ENCODE peak calls at places on chromosomes 2 and 18, in nine cellular contexts. I is AG09309, F is ovary, E is GM12865, U is fibroblast of the aortic adventitia, G is BJ, Z is HCT116, H is cardiac fibroblast, L is nephron progenitor cell. N is an unnamed sample.

GRCh38 chr2:46298522-46299351 is 1.5 kb downstream of the EPAS1 start:
- DNase-seq in I (no peak), F (peak), E (no peak), U (peak), G (no peak), Z (no peak), H (peak), L (peak), N (no peak)

GRCh38 chr2:73901143-73901542 is 8.3 kb downstream of the ACTG2 start:
- DNase-seq in I (no peak), F (no peak), E (no peak), U (no peak), G (no peak), Z (no peak), H (no peak), L (no peak), N (no peak)

GRCh38 chr18:27242392-27243047 is 57.4 kb upstream of the CHST9 start:
- DNase-seq in I (no peak), F (no peak), E (no peak), U (no peak), G (no peak), Z (no peak), H (no peak), L (no peak), N (no peak)

GRCh38 chr18:35968278-35968880 is 4.1 kb upstream of the RMP24 start:
- DNase-seq in I (no peak), F (no peak), E (no peak), U (no peak), G (no peak), Z (no peak), H (no peak), L (no peak), N (no peak)

GRCh38 chr2:886072-887022 is 64.3 kb upstream of the SNTG2 start:
- DNase-seq in I (no peak), F (no peak), E (no peak), U (no peak), G (no peak), Z (no peak), H (no peak), L (no peak), N (no peak)

GRCh38 chr2:60549250-60550150 is 4.0 kb downstream of the BCL11A start:
- DNase-seq in I (no peak), F (peak), E (peak), U (no peak), G (no peak), Z (no peak), H (no peak), L (peak), N (no peak)

GRCh38 chr2:33598472-33599174 is 476 bp downstream of the FAM98A start:
- DNase-seq in I (no peak), F (peak), E (peak), U (peak), G (no peak), Z (no peak), H (peak), L (peak), N (no peak)

GRCh38 chr18:34595673-34596072 is 114.4 kb upstream of the DTNA start:
- DNase-seq in I (no peak), F (no peak), E (peak), U (peak), G (no peak), Z (peak), H (peak), L (peak), N (no peak)

GRCh38 chr2:127628767-127629614 is 17.0 kb upstream of the GPR17 start:
- DNase-seq in I (no peak), F (no peak), E (no peak), U (no peak), G (no peak), Z (no peak), H (no peak), L (no peak), N (no peak)

GRCh38 chr2:176744156-176744555 is 468.4 kb upstream of the HNRNPA3 start:
- DNase-seq in I (no peak), F (no peak), E (no peak), U (no peak), G (no peak), Z (no peak), H (no peak), L (no peak), N (no peak)
- TF ChIP-seq CTCF in I (no peak), F (no peak), E (no peak), U (no peak), G (no peak), Z (no peak), H (no peak), L (no peak), N (no peak)

GRCh38 chr2:50476174-50476573 is 555.8 kb downstream of the NRXN1 start:
- DNase-seq in I (no peak), F (no peak), E (no peak), U (no peak), G (no peak), Z (no peak), H (no peak), L (no peak), N (no peak)
- TF ChIP-seq CTCF in I (no peak), F (no peak), E (peak), U (no peak), G (no peak), Z (peak), H (no peak), L (no peak), N (no peak)

DNA sequence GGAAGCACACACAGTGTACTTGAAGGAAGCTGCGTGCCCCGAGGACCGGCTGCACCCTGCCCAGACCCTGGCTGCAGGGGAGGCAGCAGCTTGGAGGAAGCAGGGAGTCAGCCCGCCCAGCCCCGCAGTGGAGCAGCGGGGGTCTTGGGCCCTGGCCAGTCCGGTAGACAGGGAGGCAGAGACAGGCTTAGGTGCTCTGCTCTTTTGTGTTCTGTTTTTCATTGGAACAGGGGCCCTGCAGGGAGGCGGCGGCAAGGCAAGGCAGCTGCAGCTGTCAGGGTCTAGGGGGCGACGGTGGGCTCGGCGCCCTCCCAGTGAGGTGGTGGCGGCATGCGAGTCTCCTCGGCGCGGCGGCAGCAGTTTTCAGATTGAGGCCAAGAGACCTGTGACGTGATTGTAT is 53.3 kb upstream of the TFCP2L1 start:
- DNase-seq in I (no peak), F (no peak), E (no peak), U (no peak), G (no peak), Z (no peak), H (no peak), L (no peak), N (no peak)
- TF ChIP-seq CTCF in I (no peak), F (no peak), E (no peak), U (no peak), G (no peak), Z (no peak), H (no peak), L (no peak), N (no peak)

DNA sequence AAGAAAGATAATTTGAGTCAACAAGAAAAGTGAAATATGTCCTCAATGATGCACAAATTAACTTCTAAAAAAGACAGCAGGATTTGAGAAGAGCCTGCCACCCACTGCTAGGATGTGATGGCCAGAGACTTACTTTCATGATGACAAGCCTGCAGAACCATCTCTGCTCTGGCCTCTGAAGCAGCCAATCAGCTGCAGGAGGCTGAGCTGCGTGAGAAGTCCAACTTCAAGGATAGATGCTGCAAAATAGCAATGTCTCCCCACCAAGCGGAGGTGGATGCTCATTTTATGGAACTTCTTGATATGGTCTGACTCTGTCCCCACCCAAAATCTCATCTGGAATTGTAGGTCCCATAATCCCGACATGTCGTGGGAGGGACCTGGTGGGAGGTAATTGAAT is 53.1 kb downstream of the CYRIA start:
- DNase-seq in I (no peak), F (no peak), E (no peak), U (no peak), G (no peak), Z (no peak), H (no peak), L (no peak), N (no peak)
- TF ChIP-seq CTCF in I (no peak), F (no peak), E (no peak), U (no peak), G (no peak), Z (no peak), H (no peak), L (no peak), N (no peak)

GRCh38 chr2:151849413-151850010 is 21.3 kb upstream of the ARL5A start:
- DNase-seq in I (no peak), F (no peak), E (no peak), U (no peak), G (no peak), Z (no peak), H (no peak), L (no peak), N (no peak)
- TF ChIP-seq CTCF in I (no peak), F (no peak), E (no peak), U (no peak), G (no peak), Z (no peak), H (no peak), L (no peak), N (no peak)

GRCh38 chr2:241185961-241186360 is 2.5 kb upstream of the ANO7 start:
- DNase-seq in I (no peak), F (no peak), E (no peak), U (no peak), G (no peak), Z (no peak), H (no peak), L (no peak), N (no peak)
- TF ChIP-seq CTCF in I (no peak), F (no peak), E (no peak), U (no peak), G (no peak), Z (no peak), H (no peak), L (no peak), N (no peak)

GRCh38 chr2:40332096-40332826 is 119.6 kb downstream of the SLC8A1 start:
- DNase-seq in I (no peak), F (no peak), E (no peak), U (peak), G (no peak), Z (no peak), H (peak), L (no peak), N (no peak)
- TF ChIP-seq CTCF in I (no peak), F (no peak), E (no peak), U (no peak), G (no peak), Z (no peak), H (no peak), L (no peak), N (no peak)

DNA sequence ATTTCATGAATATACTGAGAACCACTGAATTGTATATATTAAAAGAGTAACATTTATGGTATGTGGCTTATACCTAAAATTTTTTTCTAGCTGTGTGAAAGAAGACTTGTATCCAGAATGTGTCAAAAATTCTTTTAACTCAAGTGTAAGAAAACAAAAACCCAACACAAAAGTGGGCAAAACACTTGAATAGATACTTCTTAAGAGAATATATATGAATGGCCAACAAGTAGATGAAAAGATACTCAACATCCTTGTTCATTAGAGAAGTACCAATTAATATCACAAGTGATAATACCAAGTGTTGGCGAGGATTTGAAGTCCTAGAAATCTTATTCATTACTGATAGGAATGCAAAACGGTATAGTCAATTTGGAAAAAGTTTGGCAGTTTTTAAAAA is 107.2 kb upstream of the MYO3B start:
- DNase-seq in I (no peak), F (no peak), E (no peak), U (no peak), G (no peak), Z (no peak), H (no peak), L (no peak), N (no peak)
- TF ChIP-seq CTCF in I (no peak), F (no peak), E (no peak), U (no peak), G (no peak), Z (no peak), H (no peak), L (no peak), N (no peak)

GRCh38 chr2:43692428-43692994 is 16.3 kb upstream of the C1GALT1C1L start:
- DNase-seq in I (no peak), F (no peak), E (no peak), U (no peak), G (no peak), Z (no peak), H (no peak), L (no peak), N (no peak)
- TF ChIP-seq CTCF in I (no peak), F (no peak), E (no peak), U (no peak), G (no peak), Z (no peak), H (no peak), L (no peak), N (no peak)